ENCODE peak calls at places on chromosomes 4 and X, in four cellular contexts. P, T, V and X are unnamed samples.

GRCh38 chrX:41449615-41450014 is 2.5 kb downstream of the NYX start:
- DNase-seq in T (no peak), P (no peak), V (no peak), X (no peak)

GRCh38 chrX:123399709-123400108 is 215.6 kb downstream of the GRIA3 start:
- DNase-seq in P (no peak), V (no peak), T (no peak), X (no peak)

GRCh38 chr4:75289843-75290616 is 224.2 kb downstream of the RCHY1 start:
- DNase-seq in P (peak), T (peak), V (peak), X (peak)

GRCh38 chr4:522911-523443 is 24.0 kb downstream of the PIGG start:
- DNase-seq in P (no peak), T (no peak), V (no peak), X (no peak)

GRCh38 chr4:72112514-72113156 is 80.8 kb downstream of the NPFFR2 start:
- DNase-seq in T (peak), P (peak), V (peak), X (peak)

GRCh38 chr4:6509587-6509986 is 37.2 kb upstream of the PPP2R2C start:
- DNase-seq in P (peak), V (no peak), T (no peak), X (no peak)

GRCh38 chr4:70721747-70722146 is at the start of gene RUFY3:
- DNase-seq in T (no peak), V (no peak), P (no peak), X (no peak)

GRCh38 chrX:107678957-107679740 is 50.8 kb downstream of the PRPS1 start:
- DNase-seq in P (peak), T (no peak), V (no peak), X (peak)

GRCh38 chrX:35919536-35920309 is at the start of gene CFAP47:
- DNase-seq in V (no peak), P (peak), T (no peak), X (no peak)

GRCh38 chrX:19602866-19603620 is 87.7 kb upstream of the MAP3K15 start:
- DNase-seq in P (peak), T (no peak), V (no peak), X (peak)

GRCh38 chr4:188295899-188296298 is 156.7 kb downstream of the TRIML1 start:
- DNase-seq in V (no peak), P (no peak), T (no peak), X (no peak)

GRCh38 chr4:7944568-7945220 is 5.0 kb upstream of the AFAP1 start:
- DNase-seq in V (peak), T (no peak), P (no peak), X (no peak)

GRCh38 chr4:41881931-41882621 is 53.2 kb upstream of the TMEM33 start:
- DNase-seq in P (peak), V (no peak), T (no peak), X (no peak)

GRCh38 chrX:96540111-96540631 is 144.5 kb upstream of the DIAPH2 start:
- DNase-seq in T (no peak), V (no peak), P (no peak), X (no peak)

GRCh38 chrX:18210470-18210869 is 10.2 kb downstream of the BEND2 start:
- DNase-seq in P (peak), T (no peak), V (no peak), X (no peak)

GRCh38 chr4:145804134-145804533 is 124.2 kb downstream of the C4orf51 start:
- DNase-seq in T (no peak), P (peak), V (peak), X (no peak)

GRCh38 chr4:25131925-25132324 is 28.3 kb downstream of the SEPSECS start:
- DNase-seq in P (no peak), T (no peak), V (no peak), X (no peak)

GRCh38 chr4:184588893-184589292 is 60.4 kb downstream of the CASP3 start:
- DNase-seq in P (no peak), T (no peak), V (no peak), X (no peak)

DNA sequence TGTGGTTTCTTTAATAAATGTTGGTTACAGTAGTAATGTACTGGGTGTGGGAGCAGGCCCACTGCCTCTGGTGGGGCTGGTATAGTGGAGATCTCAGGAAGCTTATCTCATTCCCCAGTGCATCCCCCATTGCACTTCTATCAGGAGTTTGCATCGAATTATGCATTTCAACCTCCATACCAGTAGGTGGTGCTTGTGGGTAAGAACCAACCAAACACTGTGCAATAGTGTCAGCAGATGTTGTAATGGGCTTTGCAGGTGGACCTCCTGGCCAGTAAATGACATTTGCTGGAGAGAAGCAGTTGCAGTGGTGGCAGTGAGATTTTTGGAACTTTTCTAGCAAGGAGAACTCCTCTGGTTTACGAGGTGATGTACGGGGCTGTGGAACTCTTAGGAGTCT is 150.6 kb downstream of the POU3F4 start:
- DNase-seq in T (no peak), P (peak), V (peak), X (peak)
- TF ChIP-seq CHD4 in T (no peak), P (no peak), V (no peak), X (no peak)

DNA sequence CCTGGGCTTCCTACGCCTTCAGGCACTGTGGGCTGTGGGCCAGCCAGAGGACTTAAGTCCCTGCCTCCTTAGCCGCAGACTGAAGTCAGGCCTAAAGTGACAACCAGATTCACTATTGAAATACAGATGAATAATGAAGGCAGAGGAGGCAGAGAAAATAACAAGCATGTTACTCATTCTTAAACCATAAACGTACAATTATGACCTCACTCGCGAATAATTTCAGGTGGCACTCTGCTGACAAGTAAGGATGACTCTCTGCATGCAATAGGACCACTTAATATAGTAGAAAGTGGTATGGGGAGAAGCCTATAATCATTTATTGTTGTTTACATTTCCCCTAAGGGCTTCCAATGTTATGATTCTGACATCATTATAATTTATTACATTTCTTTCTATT is 409.2 kb upstream of the FGF13 start:
- DNase-seq in P (no peak), V (no peak), T (no peak), X (no peak)
- TF ChIP-seq CHD4 in P (no peak), V (no peak), T (no peak), X (no peak)

GRCh38 chr4:4364486-4365208 is 22.3 kb upstream of the NSG1 start:
- DNase-seq in V (no peak), T (no peak), P (no peak), X (no peak)
- TF ChIP-seq CHD4 in V (no peak), T (no peak), P (no peak), X (no peak)

DNA sequence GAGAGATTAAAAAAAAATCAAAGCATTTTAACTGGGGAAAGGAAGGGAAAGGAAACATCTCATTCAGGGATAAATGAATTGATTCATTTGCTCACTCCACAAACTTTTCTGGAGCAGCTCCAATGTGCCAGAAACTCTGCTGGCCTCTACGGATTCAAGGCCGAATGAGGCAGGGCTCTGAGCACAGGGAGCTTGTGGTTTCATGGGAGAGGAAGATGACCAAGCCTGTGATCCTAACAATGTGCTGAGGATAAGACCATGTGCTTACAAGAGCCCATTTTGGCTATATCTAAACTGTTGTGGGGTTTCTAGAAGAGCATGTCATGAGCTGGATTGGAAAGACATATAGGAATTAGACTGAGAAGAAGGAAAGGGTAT is 137.5 kb downstream of the ZNF674 start:
- DNase-seq in P (no peak), V (no peak), T (no peak), X (no peak)
- TF ChIP-seq CHD4 in P (no peak), V (no peak), T (no peak), X (no peak)

GRCh38 chr4:109435635-109436034 is 2.0 kb downstream of the SEC24B start:
- DNase-seq in V (peak), T (no peak), P (no peak), X (no peak)
- TF ChIP-seq CHD4 in V (no peak), T (no peak), P (no peak), X (no peak)

DNA sequence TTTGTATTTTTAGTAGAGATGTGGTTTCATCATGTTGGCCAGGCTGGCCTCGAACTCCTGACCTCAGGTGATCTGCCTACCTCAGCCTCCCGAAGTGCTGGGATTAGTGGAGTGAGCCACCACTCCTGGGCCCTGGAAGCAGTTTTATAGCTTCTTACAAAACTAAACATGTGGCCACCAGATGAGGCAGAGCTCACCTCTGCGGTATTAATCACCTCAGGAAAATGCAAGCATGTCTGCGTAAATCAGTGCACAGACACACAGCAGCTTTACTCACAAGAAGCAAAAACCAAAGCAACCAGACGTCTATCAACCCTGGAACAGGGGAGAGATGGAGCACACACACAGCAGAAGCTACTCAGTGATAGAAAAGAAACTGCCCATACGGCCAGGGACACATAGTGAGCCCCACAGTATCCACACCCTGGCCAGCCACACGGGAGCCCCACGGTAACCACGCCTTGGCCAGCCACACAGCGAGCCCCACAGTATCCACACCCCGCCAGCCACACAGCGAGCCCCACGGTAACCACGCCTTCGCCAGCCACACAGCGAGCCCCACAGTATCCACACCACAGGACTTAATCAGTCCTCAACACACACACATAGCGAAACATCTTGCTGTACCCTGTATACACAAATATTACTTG is 30.2 kb downstream of the PPP2R3B start:
- DNase-seq in V (no peak), T (no peak), P (no peak), X (no peak)
- TF ChIP-seq CHD4 in V (no peak), T (no peak), P (no peak), X (no peak)